ENCODE peak calls at places on chromosome 12, in eight cellular contexts. One of them, this sample, is unnamed.

GRCh38 chr12:15230751-15231150 is 9.5 kb upstream of the RERG start:
- DNase-seq in MM.1S: no peak
- DNase-seq in SK-N-SH: no peak
- DNase-seq in PC-3: no peak
- DNase-seq in mammary epithelial cell: no peak
- DNase-seq in colonic mucosa: no peak
- DNase-seq in adipocyte: peak
- DNase-seq in endodermal cell: no peak
- DNase-seq in this sample: no peak

GRCh38 chr12:7064516-7064915 is 4.0 kb downstream of the C1S start:
- DNase-seq in MM.1S: no peak
- DNase-seq in SK-N-SH: no peak
- DNase-seq in mammary epithelial cell: no peak
- DNase-seq in colonic mucosa: no peak
- DNase-seq in endodermal cell: no peak
- DNase-seq in PC-3: no peak
- DNase-seq in adipocyte: no peak
- DNase-seq in this sample: no peak

GRCh38 chr12:94149781-94150482 is 1.6 kb downstream of the PLXNC1 start:
- DNase-seq in mammary epithelial cell: no peak
- DNase-seq in MM.1S: peak
- DNase-seq in adipocyte: peak
- DNase-seq in PC-3: no peak
- DNase-seq in colonic mucosa: peak
- DNase-seq in SK-N-SH: peak
- DNase-seq in endodermal cell: peak
- DNase-seq in this sample: no peak

GRCh38 chr12:59452259-59452658 is 143.6 kb upstream of the SLC16A7 start:
- DNase-seq in mammary epithelial cell: peak
- DNase-seq in colonic mucosa: no peak
- DNase-seq in adipocyte: peak
- DNase-seq in SK-N-SH: no peak
- DNase-seq in endodermal cell: no peak
- DNase-seq in MM.1S: no peak
- DNase-seq in PC-3: peak
- DNase-seq in this sample: no peak

GRCh38 chr12:96247567-96247962 is 53.4 kb downstream of the ELK3 start:
- DNase-seq in mammary epithelial cell: peak
- DNase-seq in MM.1S: no peak
- DNase-seq in adipocyte: no peak
- DNase-seq in colonic mucosa: no peak
- DNase-seq in PC-3: peak
- DNase-seq in SK-N-SH: no peak
- DNase-seq in endodermal cell: no peak
- DNase-seq in this sample: no peak

GRCh38 chr12:48351022-48351708 is 446 bp upstream of the ZNF641 start:
- DNase-seq in endodermal cell: no peak
- DNase-seq in MM.1S: peak
- DNase-seq in colonic mucosa: peak
- DNase-seq in mammary epithelial cell: peak
- DNase-seq in adipocyte: peak
- DNase-seq in PC-3: peak
- DNase-seq in SK-N-SH: no peak
- DNase-seq in this sample: no peak

GRCh38 chr12:96886998-96887677 is 19.9 kb upstream of the NEDD1 start:
- DNase-seq in endodermal cell: peak
- DNase-seq in MM.1S: no peak
- DNase-seq in SK-N-SH: no peak
- DNase-seq in PC-3: no peak
- DNase-seq in colonic mucosa: no peak
- DNase-seq in mammary epithelial cell: no peak
- DNase-seq in adipocyte: no peak
- DNase-seq in this sample: no peak

GRCh38 chr12:40473979-40474378 is 218.3 kb upstream of the CNTN1 start:
- DNase-seq in mammary epithelial cell: no peak
- DNase-seq in colonic mucosa: no peak
- DNase-seq in adipocyte: no peak
- DNase-seq in MM.1S: no peak
- DNase-seq in PC-3: no peak
- DNase-seq in endodermal cell: peak
- DNase-seq in SK-N-SH: no peak
- DNase-seq in this sample: no peak

GRCh38 chr12:5807090-5807414 is 138.0 kb downstream of the ANO2 start:
- DNase-seq in SK-N-SH: no peak
- DNase-seq in endodermal cell: no peak
- DNase-seq in colonic mucosa: no peak
- DNase-seq in adipocyte: no peak
- DNase-seq in mammary epithelial cell: peak
- DNase-seq in MM.1S: no peak
- DNase-seq in PC-3: peak
- DNase-seq in this sample: no peak

GRCh38 chr12:130080205-130080604 is 82.1 kb upstream of the FZD10 start:
- DNase-seq in PC-3: no peak
- DNase-seq in MM.1S: no peak
- DNase-seq in mammary epithelial cell: no peak
- DNase-seq in colonic mucosa: no peak
- DNase-seq in SK-N-SH: no peak
- DNase-seq in endodermal cell: no peak
- DNase-seq in adipocyte: no peak
- DNase-seq in this sample: no peak
- H3K9ac ChIP-seq in PC-3: no peak
- H3K9ac ChIP-seq in MM.1S: no peak
- H3K9ac ChIP-seq in mammary epithelial cell: no peak
- H3K9ac ChIP-seq in colonic mucosa: no peak
- H3K9ac ChIP-seq in SK-N-SH: no peak
- H3K9ac ChIP-seq in endodermal cell: no peak
- H3K9ac ChIP-seq in adipocyte: no peak
- H3K9ac ChIP-seq in this sample: no peak

DNA sequence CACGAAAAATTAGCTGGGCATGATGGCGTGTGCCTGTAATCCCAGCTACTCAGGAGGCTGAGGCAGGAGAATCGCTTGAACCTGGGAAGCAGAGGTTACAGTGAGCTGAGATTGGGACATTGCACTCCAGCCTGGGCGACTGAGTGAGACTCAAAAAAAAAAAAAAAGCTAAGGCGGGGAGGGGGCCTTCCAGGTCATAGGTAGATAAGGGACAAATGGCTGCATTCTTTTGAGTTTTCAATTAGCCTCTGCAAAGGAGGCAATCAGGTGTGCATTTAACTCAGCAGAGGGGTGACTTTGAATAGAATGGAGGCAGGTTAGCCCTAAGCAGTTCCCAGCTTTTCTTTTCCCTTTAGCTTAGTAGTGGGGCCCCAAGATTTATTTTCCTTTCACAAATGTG is 743 bp upstream of the AACS start:
- DNase-seq in SK-N-SH: no peak
- DNase-seq in colonic mucosa: no peak
- DNase-seq in adipocyte: no peak
- DNase-seq in mammary epithelial cell: no peak
- DNase-seq in endodermal cell: peak
- DNase-seq in MM.1S: no peak
- DNase-seq in PC-3: no peak
- DNase-seq in this sample: no peak
- H3K9ac ChIP-seq in SK-N-SH: no peak
- H3K9ac ChIP-seq in colonic mucosa: peak
- H3K9ac ChIP-seq in adipocyte: peak
- H3K9ac ChIP-seq in mammary epithelial cell: no peak
- H3K9ac ChIP-seq in endodermal cell: peak
- H3K9ac ChIP-seq in MM.1S: peak
- H3K9ac ChIP-seq in PC-3: peak
- H3K9ac ChIP-seq in this sample: no peak

GRCh38 chr12:114401346-114402320 is 4.3 kb downstream of the TBX5 start:
- DNase-seq in endodermal cell: peak
- DNase-seq in adipocyte: no peak
- DNase-seq in MM.1S: no peak
- DNase-seq in mammary epithelial cell: no peak
- DNase-seq in SK-N-SH: no peak
- DNase-seq in colonic mucosa: no peak
- DNase-seq in PC-3: no peak
- DNase-seq in this sample: no peak
- H3K9ac ChIP-seq in endodermal cell: no peak
- H3K9ac ChIP-seq in adipocyte: peak
- H3K9ac ChIP-seq in MM.1S: no peak
- H3K9ac ChIP-seq in mammary epithelial cell: no peak
- H3K9ac ChIP-seq in SK-N-SH: no peak
- H3K9ac ChIP-seq in colonic mucosa: no peak
- H3K9ac ChIP-seq in PC-3: no peak
- H3K9ac ChIP-seq in this sample: no peak

GRCh38 chr12:90238872-90239271 is 530.2 kb upstream of the ATP2B1 start:
- DNase-seq in endodermal cell: no peak
- DNase-seq in mammary epithelial cell: no peak
- DNase-seq in MM.1S: no peak
- DNase-seq in colonic mucosa: no peak
- DNase-seq in PC-3: no peak
- DNase-seq in adipocyte: no peak
- DNase-seq in SK-N-SH: no peak
- DNase-seq in this sample: no peak

GRCh38 chr12:90233168-90234100 is 524.8 kb upstream of the ATP2B1 start:
- DNase-seq in endodermal cell: no peak
- DNase-seq in SK-N-SH: no peak
- DNase-seq in MM.1S: no peak
- DNase-seq in adipocyte: peak
- DNase-seq in colonic mucosa: no peak
- DNase-seq in mammary epithelial cell: no peak
- DNase-seq in PC-3: no peak
- DNase-seq in this sample: no peak

GRCh38 chr12:90237841-90238240 is 529.2 kb upstream of the ATP2B1 start:
- DNase-seq in mammary epithelial cell: no peak
- DNase-seq in endodermal cell: no peak
- DNase-seq in SK-N-SH: no peak
- DNase-seq in PC-3: no peak
- DNase-seq in adipocyte: no peak
- DNase-seq in colonic mucosa: no peak
- DNase-seq in MM.1S: no peak
- DNase-seq in this sample: no peak

GRCh38 chr12:90234455-90234854 is 525.8 kb upstream of the ATP2B1 start:
- DNase-seq in SK-N-SH: no peak
- DNase-seq in mammary epithelial cell: peak
- DNase-seq in PC-3: no peak
- DNase-seq in MM.1S: no peak
- DNase-seq in adipocyte: peak
- DNase-seq in colonic mucosa: no peak
- DNase-seq in endodermal cell: no peak
- DNase-seq in this sample: peak

DNA sequence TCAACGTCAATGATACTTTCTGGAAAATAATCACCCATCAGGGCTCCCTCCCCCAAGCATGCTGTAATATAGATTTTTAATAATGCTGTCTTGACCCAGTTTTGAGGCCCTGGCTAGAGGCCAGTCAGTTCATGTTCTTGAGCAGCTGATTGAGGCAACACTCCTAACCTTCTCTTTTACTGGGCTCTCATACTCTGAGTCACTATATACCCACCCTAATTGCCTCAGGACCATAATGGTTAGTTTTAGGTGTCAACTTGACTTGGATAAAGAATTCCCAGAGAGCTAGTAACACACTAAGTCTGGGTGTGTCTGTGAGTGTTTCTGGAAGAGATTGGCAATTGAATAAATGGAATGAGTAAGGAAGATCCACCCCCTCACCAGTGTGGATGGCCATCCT is 527.0 kb upstream of the ATP2B1 start:
- DNase-seq in mammary epithelial cell: peak
- DNase-seq in PC-3: peak
- DNase-seq in SK-N-SH: no peak
- DNase-seq in MM.1S: no peak
- DNase-seq in colonic mucosa: no peak
- DNase-seq in endodermal cell: no peak
- DNase-seq in adipocyte: peak
- DNase-seq in this sample: no peak
- H3K9ac ChIP-seq in mammary epithelial cell: no peak
- H3K9ac ChIP-seq in PC-3: no peak
- H3K9ac ChIP-seq in SK-N-SH: no peak
- H3K9ac ChIP-seq in MM.1S: no peak
- H3K9ac ChIP-seq in colonic mucosa: no peak
- H3K9ac ChIP-seq in endodermal cell: no peak
- H3K9ac ChIP-seq in adipocyte: no peak
- H3K9ac ChIP-seq in this sample: no peak

GRCh38 chr12:129614221-129614885 is 289.5 kb downstream of the TMEM132D start:
- DNase-seq in adipocyte: peak
- DNase-seq in mammary epithelial cell: no peak
- DNase-seq in colonic mucosa: no peak
- DNase-seq in MM.1S: peak
- DNase-seq in PC-3: no peak
- DNase-seq in endodermal cell: no peak
- DNase-seq in SK-N-SH: no peak
- DNase-seq in this sample: no peak

GRCh38 chr12:129617849-129618248 is 286.0 kb downstream of the TMEM132D start:
- DNase-seq in colonic mucosa: no peak
- DNase-seq in PC-3: no peak
- DNase-seq in MM.1S: no peak
- DNase-seq in mammary epithelial cell: no peak
- DNase-seq in SK-N-SH: no peak
- DNase-seq in endodermal cell: no peak
- DNase-seq in adipocyte: no peak
- DNase-seq in this sample: no peak

GRCh38 chr12:129610601-129611120 is 293.2 kb downstream of the TMEM132D start:
- DNase-seq in adipocyte: no peak
- DNase-seq in colonic mucosa: no peak
- DNase-seq in mammary epithelial cell: no peak
- DNase-seq in PC-3: no peak
- DNase-seq in MM.1S: no peak
- DNase-seq in endodermal cell: no peak
- DNase-seq in SK-N-SH: no peak
- DNase-seq in this sample: no peak

GRCh38 chr12:129613311-129613710 is 290.5 kb downstream of the TMEM132D start:
- DNase-seq in PC-3: no peak
- DNase-seq in mammary epithelial cell: no peak
- DNase-seq in adipocyte: no peak
- DNase-seq in MM.1S: no peak
- DNase-seq in SK-N-SH: no peak
- DNase-seq in colonic mucosa: no peak
- DNase-seq in endodermal cell: no peak
- DNase-seq in this sample: no peak

DNA sequence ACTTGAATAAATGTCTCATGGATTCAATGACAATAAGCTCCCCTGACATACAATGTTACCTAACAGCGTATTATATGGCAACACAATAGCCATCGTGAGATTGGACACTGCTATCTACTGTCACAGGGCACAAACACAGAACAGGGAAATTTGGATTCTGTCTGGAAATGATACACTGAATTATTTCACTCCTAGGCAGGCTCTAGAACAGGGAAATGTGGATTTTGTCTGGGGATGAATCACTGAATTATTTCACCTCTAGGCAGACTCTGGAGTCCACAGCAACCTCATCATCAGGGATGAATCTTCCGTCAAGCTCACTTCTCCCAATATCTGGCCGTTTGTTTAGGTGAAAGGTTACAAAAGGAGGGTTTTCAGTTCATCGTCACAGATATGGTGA is 288.8 kb downstream of the TMEM132D start:
- DNase-seq in adipocyte: peak
- DNase-seq in endodermal cell: no peak
- DNase-seq in MM.1S: no peak
- DNase-seq in colonic mucosa: no peak
- DNase-seq in mammary epithelial cell: no peak
- DNase-seq in PC-3: no peak
- DNase-seq in SK-N-SH: no peak
- DNase-seq in this sample: no peak
- H3K9ac ChIP-seq in adipocyte: no peak
- H3K9ac ChIP-seq in endodermal cell: no peak
- H3K9ac ChIP-seq in MM.1S: no peak
- H3K9ac ChIP-seq in colonic mucosa: no peak
- H3K9ac ChIP-seq in mammary epithelial cell: no peak
- H3K9ac ChIP-seq in PC-3: no peak
- H3K9ac ChIP-seq in SK-N-SH: no peak
- H3K9ac ChIP-seq in this sample: no peak